ENCODE peak calls at places on chromosomes 12 and 14, in four cellular contexts. B is cardiac fibroblast, Z is GM23338, I is foreskin fibroblast. G is an unnamed sample.

GRCh38 chr14:69424139-69424923 is 25.8 kb downstream of the SLC39A9 start:
- DNase-seq in Z (no peak), I (no peak), B (no peak), G (peak; percentile 45)

GRCh38 chr12:11863988-11864387 is 206.8 kb upstream of the BCL2L14 start:
- DNase-seq in I (no peak), Z (no peak), B (peak; percentile 54), G (no peak)

GRCh38 chr12:1740161-1740948 is 49.5 kb downstream of the ADIPOR2 start:
- DNase-seq in B (no peak), Z (no peak), I (no peak), G (no peak)

GRCh38 chr14:22379727-22380126 is 209.3 kb downstream of the DAD1 start:
- DNase-seq in B (no peak), Z (no peak), I (no peak), G (peak; percentile 32)

GRCh38 chr14:81447018-81447770 is 47.1 kb upstream of the STON2 start:
- DNase-seq in B (no peak), Z (no peak), I (no peak), G (no peak)

GRCh38 chr14:93977171-93977570 is 801 bp upstream of the ASB2 start:
- DNase-seq in I (no peak), B (no peak), Z (no peak), G (no peak)

GRCh38 chr12:102883204-102883799 is 33.7 kb downstream of the PAH start:
- DNase-seq in I (peak; percentile 4), B (peak; percentile 35), Z (peak; percentile 75), G (peak; percentile 45)

GRCh38 chr14:78700236-78700635 is 530.1 kb downstream of the NRXN3 start:
- DNase-seq in Z (no peak), I (no peak), B (no peak), G (peak; percentile 3)

GRCh38 chr12:54680374-54680773 is 32.2 kb upstream of the DCD start:
- DNase-seq in B (no peak), Z (peak; percentile 88), I (peak; percentile 1), G (peak; percentile 37)

GRCh38 chr14:64800000-64800399 is 79.7 kb downstream of the SPTB start:
- DNase-seq in B (peak; percentile 51), I (peak; percentile 30), Z (peak; percentile 80), G (peak; percentile 54)

GRCh38 chr12:38142974-38143373 is 173.6 kb upstream of the ALG10B start:
- DNase-seq in I (no peak), B (no peak), Z (no peak), G (no peak)

GRCh38 chr14:51604078-51604477 is 47.6 kb upstream of the FRMD6 start:
- DNase-seq in Z (no peak), B (peak; percentile 87), I (peak; percentile 78), G (peak; percentile 92)

GRCh38 chr12:48824112-48824511 is 5.8 kb downstream of the CACNB3 start:
- DNase-seq in Z (peak; percentile 83), B (no peak), I (no peak), G (no peak)

GRCh38 chr12:64679487-64679983 is 69.2 kb downstream of the RASSF3 start:
- DNase-seq in I (peak; percentile 71), Z (no peak), B (peak; percentile 76), G (peak; percentile 45)

GRCh38 chr14:77248666-77249065 is 22.3 kb downstream of the NGB start:
- DNase-seq in B (no peak), Z (no peak), I (no peak), G (no peak)

GRCh38 chr12:91884216-91884615 is 261.4 kb downstream of the BTG1 start:
- DNase-seq in Z (no peak), B (no peak), I (no peak), G (no peak)
- TF ChIP-seq CTCF in Z (no peak), B (no peak), I (no peak), G (no peak)

DNA sequence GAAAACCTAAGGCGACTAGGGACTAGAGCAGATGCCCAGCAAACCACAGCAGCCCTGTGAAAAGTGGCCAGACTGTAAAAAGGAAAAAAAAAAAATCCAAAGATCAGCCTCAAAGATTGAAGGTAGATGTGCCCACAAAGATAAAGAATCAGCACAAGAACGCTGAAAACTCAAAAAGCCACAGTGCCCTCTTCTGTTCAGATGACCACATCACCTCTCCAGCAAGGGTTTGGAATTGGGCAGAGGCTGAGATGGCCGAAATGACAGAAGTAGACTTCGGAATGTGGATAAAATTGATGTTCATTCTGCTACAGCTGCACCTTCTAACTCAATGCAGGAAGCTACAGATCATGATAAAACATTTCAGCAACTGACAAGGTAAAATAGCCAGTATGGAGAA is 154.4 kb downstream of the GPHN start:
- DNase-seq in B (peak; percentile 34), Z (peak; percentile 58), I (no peak), G (peak; percentile 63)
- H3K4me3 ChIP-seq in B (no peak overlapping the region), Z (no peak overlapping the region), I (no peak overlapping the region), G (no peak overlapping the region)

DNA sequence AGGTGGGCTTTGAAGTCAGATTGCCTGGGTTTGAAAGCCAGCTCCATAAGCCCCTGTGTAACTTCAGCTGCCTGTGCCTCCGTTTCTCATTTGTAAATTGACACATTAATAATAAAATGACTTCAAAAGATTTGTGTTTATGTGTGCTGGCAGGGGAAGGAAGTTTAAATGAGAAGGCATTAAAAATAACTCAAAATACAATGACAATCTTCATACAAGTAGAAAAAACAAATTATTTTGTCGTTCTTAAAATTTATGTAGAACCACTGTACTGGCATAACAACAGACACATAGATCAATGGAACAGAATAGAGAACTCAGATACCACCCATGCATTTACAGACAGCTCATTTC is 83.0 kb downstream of the PPM1A start:
- DNase-seq in I (no peak), B (no peak), Z (no peak), G (no peak)
- TF ChIP-seq CTCF in I (no peak), B (no peak), Z (no peak), G (no peak)

GRCh38 chr14:35971965-35972630 is 146.0 kb downstream of the BRMS1L start:
- DNase-seq in I (no peak), Z (no peak), B (no peak), G (no peak)
- H3K4me3 ChIP-seq in I (no peak overlapping the region), Z (no peak overlapping the region), B (no peak overlapping the region), G (no peak overlapping the region)

DNA sequence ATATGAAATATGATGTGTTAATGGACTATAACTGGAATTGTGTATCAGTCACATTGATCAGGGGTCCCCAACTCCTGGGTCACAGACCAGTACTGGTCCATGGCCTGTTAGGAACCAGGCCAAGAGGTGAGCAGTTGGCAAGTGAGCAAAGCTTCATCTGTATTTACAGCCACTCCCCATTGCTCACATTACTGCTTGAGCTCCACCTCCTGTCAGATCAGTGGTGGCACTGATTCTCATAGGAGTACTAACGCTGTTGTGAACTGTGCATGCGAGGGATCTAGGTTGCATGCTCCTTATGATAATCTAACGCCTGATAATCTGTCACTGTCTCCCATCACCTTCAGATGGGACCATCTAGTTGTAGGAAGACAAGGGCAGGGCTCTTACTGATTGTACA is 72.3 kb downstream of the CDK17 start:
- DNase-seq in Z (no peak), I (no peak), B (no peak), G (no peak)
- TF ChIP-seq CTCF in Z (no peak), I (no peak), B (no peak), G (no peak)

G was measured in choroid plexus epithelial cell.